ENCODE peak calls at places on chromosomes 1 and 21, in four cellular contexts. H is fibroblast of mammary gland, F is AG04450, K is adrenal gland. L is an unnamed sample.

GRCh38 chr1:167447521-167448136 is 70.7 kb downstream of the CD247 start:
- DNase-seq in H (no peak), F (no peak), K (no peak), L (no peak)

GRCh38 chr1:36365310-36365895 is 20.3 kb downstream of the STK40 start:
- DNase-seq in H (peak; percentile 86), F (no peak), K (peak; percentile 84), L (no peak)

GRCh38 chr1:83583351-83584014 is 415.4 kb downstream of the TTLL7 start:
- DNase-seq in H (peak; percentile 10), F (no peak), K (no peak), L (no peak)

GRCh38 chr1:203839081-203839480 is 22.3 kb upstream of the SNRPE start:
- DNase-seq in H (peak; percentile 87), F (peak; percentile 46), K (no peak), L (peak; percentile 71)

GRCh38 chr1:35215346-35215745 is 22.4 kb upstream of the SFPQ start:
- DNase-seq in H (peak; percentile 47), F (no peak), K (no peak), L (no peak)

GRCh38 chr21:39014751-39015150 is 168.5 kb downstream of the PSMG1 start:
- DNase-seq in H (peak; percentile 97), F (peak; percentile 95), K (no peak), L (peak; percentile 89)

GRCh38 chr1:7149080-7149838 is 364.0 kb downstream of the CAMTA1 start:
- DNase-seq in H (no peak), F (no peak), K (no peak), L (no peak)

GRCh38 chr1:41860214-41860613 is 58.5 kb downstream of the HIVEP3 start:
- DNase-seq in H (no peak), F (no peak), K (no peak), L (no peak)

GRCh38 chr1:76576876-76577817 is 290.1 kb upstream of the ST6GALNAC5 start:
- DNase-seq in H (no peak), F (no peak), K (no peak), L (no peak)

GRCh38 chr1:921011-921837 is 2.5 kb upstream of the SAMD11 start:
- DNase-seq in H (peak; percentile 68), F (peak; percentile 36), K (no peak), L (no peak)

GRCh38 chr1:42737257-42737656 is 2.8 kb downstream of the CLDN19 start:
- DNase-seq in H (no peak), F (no peak), K (no peak), L (no peak)

GRCh38 chr1:101769520-101769919 is 227.2 kb downstream of the OLFM3 start:
- DNase-seq in H (peak; percentile 6), F (no peak), K (no peak), L (no peak)

GRCh38 chr1:226736001-226736907 is 2.8 kb downstream of the ITPKB start:
- DNase-seq in H (no peak), F (no peak), K (no peak), L (no peak)

GRCh38 chr21:41668686-41669532 is 97.9 kb downstream of the RIPK4 start:
- DNase-seq in H (no peak), F (no peak), K (no peak), L (no peak)

GRCh38 chr1:172135076-172135672 is 285.3 kb upstream of the C1orf105 start:
- DNase-seq in H (peak; percentile 46), F (no peak), K (no peak), L (no peak)

GRCh38 chr1:172137703-172138102 is 282.8 kb upstream of the C1orf105 start:
- DNase-seq in H (no peak), F (no peak), K (no peak), L (no peak)

GRCh38 chr1:172134087-172134731 is 286.3 kb upstream of the C1orf105 start:
- DNase-seq in H (no peak), F (no peak), K (no peak), L (no peak)

GRCh38 chr1:172136925-172137324 is 283.6 kb upstream of the C1orf105 start:
- DNase-seq in H (peak; percentile 41), F (no peak), K (no peak), L (no peak)

DNA sequence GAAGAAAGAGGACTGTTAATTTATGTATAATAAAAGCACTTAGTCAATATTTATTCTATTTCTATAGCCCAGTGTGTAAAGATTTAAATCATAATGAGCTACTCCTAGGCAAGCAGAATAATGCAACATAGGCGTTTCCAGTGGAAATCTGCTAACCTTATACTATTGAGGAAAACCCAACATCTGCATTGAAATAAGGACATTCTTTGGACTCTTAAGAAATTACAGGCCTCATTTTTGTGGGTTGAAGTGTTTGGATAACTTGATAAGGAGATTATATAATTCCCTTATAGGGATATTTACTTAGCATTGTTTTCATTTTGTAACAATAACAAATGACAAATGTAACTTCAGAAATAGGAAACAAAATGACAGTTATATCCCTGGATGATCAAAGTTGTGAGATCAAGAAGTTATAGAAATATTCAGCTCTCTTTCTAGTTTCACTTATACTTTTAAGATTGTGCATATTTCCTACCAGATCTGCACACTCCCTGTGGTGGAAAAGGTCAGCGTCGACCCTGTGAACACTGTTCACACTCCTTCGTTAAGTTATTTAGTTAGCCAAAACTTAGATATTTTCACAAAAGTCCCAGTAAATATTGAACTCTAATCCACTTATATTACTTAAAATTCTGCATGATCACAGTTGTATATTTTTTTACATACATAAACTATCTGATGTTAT is 284.4 kb upstream of the C1orf105 start:
- DNase-seq in H (peak; percentile 37), F (peak; percentile 51), K (no peak), L (no peak)
- H3K4me3 ChIP-seq in H (no peak overlapping the region), F (no peak overlapping the region), K (no peak overlapping the region), L (no peak overlapping the region)

GRCh38 chr21:27700974-27701614 is 734.2 kb upstream of the ADAMTS5 start:
- DNase-seq in H (peak; percentile 86), F (peak; percentile 75), K (peak; percentile 94), L (peak; percentile 47)
- TF ChIP-seq CTCF in H (peak; percentile 86), F (peak; percentile 86), K (peak; percentile 71), L (peak; percentile 68)

DNA sequence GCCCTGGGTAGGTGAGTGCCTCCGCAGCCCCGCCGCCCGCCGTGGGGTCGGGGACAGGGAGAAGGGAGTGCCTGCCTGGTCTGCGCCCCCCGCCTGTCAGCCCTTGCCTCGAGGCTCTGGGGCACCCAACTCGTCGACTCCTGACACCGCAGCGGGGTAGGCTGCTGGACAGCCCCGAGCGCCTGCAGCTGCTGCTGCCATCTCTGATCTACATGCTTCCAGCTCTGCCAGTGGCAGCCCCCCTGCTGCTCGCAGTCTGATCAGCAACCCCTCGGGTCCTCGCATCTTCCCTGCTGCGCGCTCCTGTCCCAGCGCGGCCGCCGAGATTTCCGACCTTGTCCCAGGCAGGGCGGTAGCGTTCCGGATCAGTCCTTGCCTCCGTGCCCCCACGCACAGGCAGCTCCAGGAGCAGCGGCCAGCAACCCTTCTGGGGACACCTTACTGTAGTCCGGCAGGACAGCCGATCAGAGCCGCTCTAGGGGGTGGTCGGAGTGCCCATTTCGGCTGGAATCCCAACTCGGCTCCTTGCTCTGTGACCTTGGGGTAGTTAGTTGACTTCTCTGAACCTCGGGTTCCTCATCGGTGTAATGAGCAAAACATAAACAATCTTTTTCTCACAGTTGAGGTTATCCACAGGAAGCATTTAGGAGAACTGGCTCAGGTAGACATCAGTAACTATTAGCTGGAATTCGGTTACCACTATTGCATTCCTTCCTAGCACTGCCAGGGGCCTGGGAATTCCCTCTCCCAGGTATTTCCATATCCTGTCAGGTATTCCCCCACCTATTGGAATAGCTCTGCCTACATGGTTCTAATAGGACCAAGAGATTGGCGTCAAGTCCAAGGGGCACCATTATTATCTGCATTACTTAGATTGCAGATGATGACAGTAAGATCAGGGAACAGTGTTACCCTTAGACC is 608 bp downstream of the BCAN start:
- DNase-seq in H (no peak), F (no peak), K (no peak), L (no peak)
- H3K4me3 ChIP-seq in H (no peak overlapping the region), F (peak overlapping the region; percentile 27), K (no peak overlapping the region), L (no peak overlapping the region)

GRCh38 chr1:218301217-218301616 is 16.1 kb downstream of the RRP15 start:
- DNase-seq in H (no peak), F (no peak), K (no peak), L (no peak)

GRCh38 chr1:218297867-218298266 is 12.8 kb downstream of the RRP15 start:
- DNase-seq in H (no peak), F (no peak), K (no peak), L (no peak)

GRCh38 chr1:218302155-218302554 is 17.1 kb downstream of the RRP15 start:
- DNase-seq in H (no peak), F (no peak), K (no peak), L (no peak)

GRCh38 chr1:218298398-218298797 is 13.3 kb downstream of the RRP15 start:
- DNase-seq in H (no peak), F (no peak), K (no peak), L (no peak)

DNA sequence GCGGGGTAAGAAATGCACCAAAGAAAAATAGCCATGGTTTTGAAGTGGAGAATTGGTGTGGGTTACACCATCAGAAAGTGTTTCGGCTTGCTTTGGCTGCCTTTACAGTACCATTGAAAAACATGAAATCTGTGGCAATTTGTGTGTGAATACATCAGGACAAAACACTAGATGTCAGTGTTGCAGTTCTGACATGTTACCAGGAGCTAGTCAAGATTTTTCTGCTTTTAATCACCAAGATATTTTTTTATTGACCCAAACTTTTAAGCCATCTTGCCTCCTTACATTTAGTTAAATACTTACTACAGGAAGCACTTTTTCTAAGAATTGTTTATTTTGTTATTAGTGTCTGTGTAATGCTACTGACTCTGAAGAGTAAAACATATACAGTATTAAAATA is 14.3 kb downstream of the RRP15 start:
- DNase-seq in H (peak; percentile 73), F (peak; percentile 51), K (no peak), L (peak; percentile 23)
- TF ChIP-seq CTCF in H (peak; percentile 66), F (peak; percentile 72), K (peak; percentile 26), L (peak; percentile 60)

DNA sequence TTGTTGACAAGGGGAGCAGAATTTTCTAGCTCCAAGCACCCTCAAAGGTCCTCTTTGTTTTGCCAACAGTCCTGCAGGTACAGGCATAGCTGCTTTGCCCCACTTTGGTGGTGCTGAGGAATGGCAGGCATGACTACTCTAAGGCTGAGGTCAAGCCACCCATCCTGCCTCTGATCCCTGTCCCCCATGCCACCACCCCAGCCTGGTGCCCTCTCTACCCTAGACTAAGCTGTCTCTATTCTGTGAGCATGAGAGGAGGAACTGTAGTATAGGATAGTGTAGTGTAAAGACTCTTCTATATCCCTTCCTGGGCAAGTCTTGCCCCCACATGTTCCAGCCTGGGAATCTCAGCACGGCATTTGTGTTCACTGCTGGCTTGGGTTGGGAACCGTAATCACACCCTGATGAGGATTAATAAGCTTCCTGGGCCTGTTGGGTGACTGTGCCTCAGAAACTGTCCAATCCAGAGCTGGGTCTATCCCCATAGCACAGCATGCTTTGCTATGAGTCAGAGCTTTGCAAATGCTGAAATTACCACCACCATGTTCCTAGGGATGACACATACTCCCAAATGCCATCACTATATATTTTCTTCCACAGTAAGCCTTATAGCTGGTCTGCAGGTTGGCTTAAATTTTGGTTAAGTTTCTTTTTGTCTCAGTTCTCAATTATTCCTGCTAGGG is 105.7 kb upstream of the PPP2R5A start:
- DNase-seq in H (peak; percentile 99), F (peak; percentile 77), K (no peak), L (peak; percentile 89)
- H3K4me3 ChIP-seq in H (no peak overlapping the region), F (no peak overlapping the region), K (no peak overlapping the region), L (no peak overlapping the region)

GRCh38 chr1:234478481-234479309 is at the start of gene TARBP1:
- DNase-seq in H (peak; percentile 64), F (peak; percentile 20), K (peak; percentile 72), L (no peak)
- TF ChIP-seq CTCF in H (no peak), F (peak; percentile 18), K (peak; percentile 14), L (peak; percentile 31)

GRCh38 chr1:180923887-180924286 is 11.2 kb downstream of the KIAA1614 start:
- DNase-seq in H (no peak), F (no peak), K (no peak), L (no peak)
- H3K4me3 ChIP-seq in H (no peak overlapping the region), F (no peak overlapping the region), K (no peak overlapping the region), L (no peak overlapping the region)